ENCODE peak calls at places on chromosomes 4 and X, in seven cellular contexts. One of them, this sample, is unnamed.

GRCh38 chrX:40465735-40466551 is 114.8 kb upstream of the ATP6AP2 start:
- DNase-seq in ascending aorta: no peak
- DNase-seq in adrenal gland: peak; percentile 21
- DNase-seq in right cardiac atrium: peak; percentile 37
- DNase-seq in lung: no peak
- DNase-seq in mesendoderm: no peak
- DNase-seq in lower lobe of right lung: no peak
- DNase-seq in this sample: peak; percentile 18

GRCh38 chrX:72045552-72046277 is 86.0 kb downstream of the RTL5 start:
- DNase-seq in ascending aorta: no peak
- DNase-seq in adrenal gland: no peak
- DNase-seq in right cardiac atrium: no peak
- DNase-seq in lung: no peak
- DNase-seq in mesendoderm: peak; percentile 89
- DNase-seq in lower lobe of right lung: no peak
- DNase-seq in this sample: no peak

GRCh38 chr4:1960170-1960825 is 48.5 kb downstream of the NELFA start:
- DNase-seq in ascending aorta: no peak
- DNase-seq in adrenal gland: no peak
- DNase-seq in right cardiac atrium: no peak
- DNase-seq in lung: no peak
- DNase-seq in mesendoderm: no peak
- DNase-seq in lower lobe of right lung: no peak
- DNase-seq in this sample: peak; percentile 78

GRCh38 chrX:115560978-115561604 is at the start of gene PLS3:
- DNase-seq in ascending aorta: peak; percentile 60
- DNase-seq in adrenal gland: peak; percentile 79
- DNase-seq in right cardiac atrium: peak; percentile 94
- DNase-seq in lung: peak; percentile 83
- DNase-seq in mesendoderm: peak; percentile 93
- DNase-seq in lower lobe of right lung: peak; percentile 83
- DNase-seq in this sample: peak; percentile 87

GRCh38 chrX:18426004-18426320 is 554 bp downstream of the CDKL5 start:
- DNase-seq in ascending aorta: no peak
- DNase-seq in adrenal gland: peak; percentile 22
- DNase-seq in right cardiac atrium: no peak
- DNase-seq in lung: no peak
- DNase-seq in mesendoderm: no peak
- DNase-seq in lower lobe of right lung: no peak
- DNase-seq in this sample: no peak

GRCh38 chr4:20618010-20618409 is 82.2 kb upstream of the PACRGL start:
- DNase-seq in ascending aorta: no peak
- DNase-seq in adrenal gland: peak; percentile 47
- DNase-seq in right cardiac atrium: peak; percentile 61
- DNase-seq in lung: peak; percentile 41
- DNase-seq in mesendoderm: no peak
- DNase-seq in lower lobe of right lung: peak; percentile 57
- DNase-seq in this sample: peak; percentile 41

GRCh38 chr4:184343400-184344177 is 125.9 kb upstream of the ENPP6 start:
- DNase-seq in ascending aorta: peak; percentile 48
- DNase-seq in adrenal gland: peak; percentile 79
- DNase-seq in right cardiac atrium: peak; percentile 83
- DNase-seq in lung: peak; percentile 78
- DNase-seq in mesendoderm: peak; percentile 91
- DNase-seq in lower lobe of right lung: peak; percentile 75
- DNase-seq in this sample: peak; percentile 85

GRCh38 chr4:143555676-143556075 is 42.2 kb downstream of the SMARCA5 start:
- DNase-seq in ascending aorta: no peak
- DNase-seq in adrenal gland: no peak
- DNase-seq in right cardiac atrium: no peak
- DNase-seq in lung: no peak
- DNase-seq in mesendoderm: peak; percentile 59
- DNase-seq in lower lobe of right lung: no peak
- DNase-seq in this sample: no peak

GRCh38 chr4:148847544-148847943 is 405.3 kb upstream of the NR3C2 start:
- DNase-seq in ascending aorta: no peak
- DNase-seq in adrenal gland: no peak
- DNase-seq in right cardiac atrium: no peak
- DNase-seq in lung: no peak
- DNase-seq in mesendoderm: no peak
- DNase-seq in lower lobe of right lung: no peak
- DNase-seq in this sample: no peak

GRCh38 chr4:11611868-11612267 is 183.2 kb upstream of the HS3ST1 start:
- DNase-seq in ascending aorta: no peak
- DNase-seq in adrenal gland: no peak
- DNase-seq in right cardiac atrium: no peak
- DNase-seq in lung: no peak
- DNase-seq in mesendoderm: no peak
- DNase-seq in lower lobe of right lung: no peak
- DNase-seq in this sample: no peak

GRCh38 chr4:55363618-55364420 is 17.8 kb downstream of the SRD5A3 start:
- DNase-seq in ascending aorta: no peak
- DNase-seq in adrenal gland: no peak
- DNase-seq in right cardiac atrium: no peak
- DNase-seq in lung: no peak
- DNase-seq in mesendoderm: no peak
- DNase-seq in lower lobe of right lung: no peak
- DNase-seq in this sample: no peak

GRCh38 chrX:20857746-20858145 is 516.5 kb upstream of the CNKSR2 start:
- DNase-seq in ascending aorta: no peak
- DNase-seq in adrenal gland: no peak
- DNase-seq in right cardiac atrium: no peak
- DNase-seq in lung: no peak
- DNase-seq in mesendoderm: peak; percentile 30
- DNase-seq in lower lobe of right lung: no peak
- DNase-seq in this sample: no peak

GRCh38 chrX:44224760-44225159 is 118.7 kb downstream of the EFHC2 start:
- DNase-seq in ascending aorta: no peak
- DNase-seq in adrenal gland: no peak
- DNase-seq in right cardiac atrium: no peak
- DNase-seq in lung: no peak
- DNase-seq in mesendoderm: no peak
- DNase-seq in lower lobe of right lung: no peak
- DNase-seq in this sample: no peak

GRCh38 chrX:69968956-69969355 is 80.8 kb downstream of the AWAT2 start:
- DNase-seq in ascending aorta: no peak
- DNase-seq in adrenal gland: no peak
- DNase-seq in right cardiac atrium: peak; percentile 55
- DNase-seq in lung: no peak
- DNase-seq in mesendoderm: no peak
- DNase-seq in lower lobe of right lung: no peak
- DNase-seq in this sample: no peak

GRCh38 chr4:108060164-108060563 is 70.5 kb downstream of the HADH start:
- DNase-seq in ascending aorta: no peak
- DNase-seq in adrenal gland: peak; percentile 30
- DNase-seq in right cardiac atrium: no peak
- DNase-seq in lung: no peak
- DNase-seq in mesendoderm: peak; percentile 44
- DNase-seq in lower lobe of right lung: no peak
- DNase-seq in this sample: peak; percentile 51

GRCh38 chr4:52640808-52641595 is 18.1 kb downstream of the USP46 start:
- DNase-seq in ascending aorta: no peak
- DNase-seq in adrenal gland: no peak
- DNase-seq in right cardiac atrium: no peak
- DNase-seq in lung: no peak
- DNase-seq in mesendoderm: no peak
- DNase-seq in lower lobe of right lung: no peak
- DNase-seq in this sample: peak; percentile 59

GRCh38 chrX:124217289-124218251 is 114.9 kb upstream of the TEX13D start:
- DNase-seq in ascending aorta: no peak
- DNase-seq in adrenal gland: no peak
- DNase-seq in right cardiac atrium: peak; percentile 52
- DNase-seq in lung: no peak
- DNase-seq in mesendoderm: peak; percentile 91
- DNase-seq in lower lobe of right lung: no peak
- DNase-seq in this sample: peak; percentile 13

GRCh38 chr4:54897590-54897989 is 227.8 kb downstream of the KDR start:
- DNase-seq in ascending aorta: no peak
- DNase-seq in adrenal gland: no peak
- DNase-seq in right cardiac atrium: no peak
- DNase-seq in lung: no peak
- DNase-seq in mesendoderm: no peak
- DNase-seq in lower lobe of right lung: no peak
- DNase-seq in this sample: no peak

GRCh38 chrX:53357799-53358530 is 64.5 kb downstream of the SMC1A start:
- DNase-seq in ascending aorta: no peak
- DNase-seq in adrenal gland: no peak
- DNase-seq in right cardiac atrium: no peak
- DNase-seq in lung: no peak
- DNase-seq in mesendoderm: peak; percentile 86
- DNase-seq in lower lobe of right lung: no peak
- DNase-seq in this sample: no peak

GRCh38 chrX:154490021-154490413 is 412 bp downstream of the SLC10A3 start:
- DNase-seq in ascending aorta: no peak
- DNase-seq in adrenal gland: no peak
- DNase-seq in right cardiac atrium: no peak
- DNase-seq in lung: no peak
- DNase-seq in mesendoderm: peak; percentile 28
- DNase-seq in lower lobe of right lung: no peak
- DNase-seq in this sample: peak; percentile 20

GRCh38 chrX:132266583-132267355 is 47.5 kb upstream of the RAP2C start:
- DNase-seq in ascending aorta: no peak
- DNase-seq in adrenal gland: no peak
- DNase-seq in right cardiac atrium: no peak
- DNase-seq in lung: no peak
- DNase-seq in mesendoderm: no peak
- DNase-seq in lower lobe of right lung: no peak
- DNase-seq in this sample: no peak

GRCh38 chr4:15521442-15522039 is 51.9 kb downstream of the CC2D2A start:
- DNase-seq in ascending aorta: no peak
- DNase-seq in adrenal gland: no peak
- DNase-seq in right cardiac atrium: no peak
- DNase-seq in lung: no peak
- DNase-seq in mesendoderm: no peak
- DNase-seq in lower lobe of right lung: no peak
- DNase-seq in this sample: no peak

GRCh38 chr4:15526924-15527592 is 57.4 kb downstream of the CC2D2A start:
- DNase-seq in ascending aorta: no peak
- DNase-seq in adrenal gland: no peak
- DNase-seq in right cardiac atrium: no peak
- DNase-seq in lung: no peak
- DNase-seq in mesendoderm: no peak
- DNase-seq in lower lobe of right lung: no peak
- DNase-seq in this sample: no peak

DNA sequence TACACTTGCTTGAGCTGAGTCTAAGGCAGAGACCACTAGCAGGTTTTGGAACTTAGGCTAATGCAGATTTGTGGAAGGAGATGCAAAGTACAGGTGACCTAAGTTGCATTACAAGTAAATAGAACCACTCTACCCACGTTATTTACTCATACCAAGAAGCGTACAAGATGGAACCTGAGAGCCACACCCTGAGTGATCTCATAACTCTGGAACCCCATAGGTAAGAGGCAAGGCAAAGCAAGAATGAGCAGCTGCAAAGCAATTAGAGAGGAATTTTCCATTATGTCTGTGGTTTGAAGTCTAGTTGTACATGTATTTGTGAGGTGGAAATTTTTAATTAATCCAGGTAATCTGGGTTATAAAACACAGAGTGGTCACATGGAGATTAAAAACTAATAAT is 55.4 kb downstream of the CC2D2A start:
- DNase-seq in ascending aorta: no peak
- DNase-seq in adrenal gland: no peak
- DNase-seq in right cardiac atrium: no peak
- DNase-seq in lung: no peak
- DNase-seq in mesendoderm: peak; percentile 51
- DNase-seq in lower lobe of right lung: no peak
- DNase-seq in this sample: no peak
- H3K27ac ChIP-seq in ascending aorta: no peak overlapping the region
- H3K27ac ChIP-seq in adrenal gland: no peak overlapping the region
- H3K27ac ChIP-seq in right cardiac atrium: no peak overlapping the region
- H3K27ac ChIP-seq in lung: no peak overlapping the region
- H3K27ac ChIP-seq in mesendoderm: no peak overlapping the region
- H3K27ac ChIP-seq in lower lobe of right lung: no peak overlapping the region
- H3K27ac ChIP-seq in this sample: no peak overlapping the region

GRCh38 chr4:26858035-26858918 is 2.4 kb upstream of the STIM2 start:
- DNase-seq in ascending aorta: no peak
- DNase-seq in adrenal gland: no peak
- DNase-seq in right cardiac atrium: no peak
- DNase-seq in lung: no peak
- DNase-seq in mesendoderm: peak; percentile 33
- DNase-seq in lower lobe of right lung: no peak
- DNase-seq in this sample: no peak

GRCh38 chr4:26857278-26858034 is 3.2 kb upstream of the STIM2 start:
- DNase-seq in ascending aorta: peak; percentile 56
- DNase-seq in adrenal gland: peak; percentile 90
- DNase-seq in right cardiac atrium: peak; percentile 96
- DNase-seq in lung: peak; percentile 88
- DNase-seq in mesendoderm: peak; percentile 84
- DNase-seq in lower lobe of right lung: peak; percentile 94
- DNase-seq in this sample: peak; percentile 89

GRCh38 chr4:26858947-26859401 is 1.7 kb upstream of the STIM2 start:
- DNase-seq in ascending aorta: no peak
- DNase-seq in adrenal gland: no peak
- DNase-seq in right cardiac atrium: no peak
- DNase-seq in lung: no peak
- DNase-seq in mesendoderm: no peak
- DNase-seq in lower lobe of right lung: no peak
- DNase-seq in this sample: no peak

GRCh38 chr4:26854701-26855100 is 5.9 kb upstream of the STIM2 start:
- DNase-seq in ascending aorta: no peak
- DNase-seq in adrenal gland: no peak
- DNase-seq in right cardiac atrium: no peak
- DNase-seq in lung: no peak
- DNase-seq in mesendoderm: no peak
- DNase-seq in lower lobe of right lung: no peak
- DNase-seq in this sample: no peak

DNA sequence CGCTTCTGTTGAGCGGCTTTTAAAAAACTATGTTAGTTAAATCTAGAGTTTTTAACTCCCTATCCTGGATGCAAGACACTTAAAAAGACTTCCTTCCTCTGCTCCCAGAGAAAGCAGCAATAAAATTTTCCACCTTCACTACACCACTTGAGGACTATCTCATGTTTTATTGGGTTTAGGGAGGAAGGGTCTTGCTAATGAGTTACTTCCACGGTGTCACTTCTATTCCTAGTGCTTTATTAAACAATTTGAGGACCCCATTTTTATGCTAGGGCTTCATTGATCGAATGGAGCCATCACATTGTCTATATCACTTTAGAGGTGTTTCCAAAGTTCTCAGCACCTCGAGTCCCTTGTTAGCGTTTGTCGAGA is 3.7 kb upstream of the STIM2 start:
- DNase-seq in ascending aorta: no peak
- DNase-seq in adrenal gland: no peak
- DNase-seq in right cardiac atrium: no peak
- DNase-seq in lung: no peak
- DNase-seq in mesendoderm: no peak
- DNase-seq in lower lobe of right lung: no peak
- DNase-seq in this sample: no peak
- H3K27ac ChIP-seq in ascending aorta: peak overlapping the region; percentile 91
- H3K27ac ChIP-seq in adrenal gland: peak overlapping the region; percentile 51
- H3K27ac ChIP-seq in right cardiac atrium: peak overlapping the region; percentile 94
- H3K27ac ChIP-seq in lung: peak overlapping the region; percentile 71
- H3K27ac ChIP-seq in mesendoderm: no peak overlapping the region
- H3K27ac ChIP-seq in lower lobe of right lung: peak overlapping the region; percentile 97
- H3K27ac ChIP-seq in this sample: peak overlapping the region; percentile 86

GRCh38 chrX:139194571-139195280 is 335.8 kb upstream of the F9 start:
- DNase-seq in ascending aorta: no peak
- DNase-seq in adrenal gland: peak; percentile 17
- DNase-seq in right cardiac atrium: no peak
- DNase-seq in lung: peak; percentile 38
- DNase-seq in mesendoderm: peak; percentile 52
- DNase-seq in lower lobe of right lung: peak; percentile 55
- DNase-seq in this sample: peak; percentile 37
- H3K27ac ChIP-seq in ascending aorta: no peak overlapping the region
- H3K27ac ChIP-seq in adrenal gland: no peak overlapping the region
- H3K27ac ChIP-seq in right cardiac atrium: no peak overlapping the region
- H3K27ac ChIP-seq in lung: peak overlapping the region; percentile 46
- H3K27ac ChIP-seq in mesendoderm: no peak overlapping the region
- H3K27ac ChIP-seq in lower lobe of right lung: no peak overlapping the region
- H3K27ac ChIP-seq in this sample: peak overlapping the region; percentile 50

GRCh38 chr4:168693750-168694470 is 197.1 kb downstream of the PALLD start:
- DNase-seq in ascending aorta: no peak
- DNase-seq in adrenal gland: no peak
- DNase-seq in right cardiac atrium: no peak
- DNase-seq in lung: no peak
- DNase-seq in mesendoderm: no peak
- DNase-seq in lower lobe of right lung: no peak
- DNase-seq in this sample: no peak
- H3K27ac ChIP-seq in ascending aorta: no peak overlapping the region
- H3K27ac ChIP-seq in adrenal gland: no peak overlapping the region
- H3K27ac ChIP-seq in right cardiac atrium: no peak overlapping the region
- H3K27ac ChIP-seq in lung: no peak overlapping the region
- H3K27ac ChIP-seq in mesendoderm: no peak overlapping the region
- H3K27ac ChIP-seq in lower lobe of right lung: no peak overlapping the region
- H3K27ac ChIP-seq in this sample: no peak overlapping the region

This sample was measured in testis.